ENCODE peak calls at places on chromosomes 11 and 22, in seven cellular contexts. N is ovary, U is heart left ventricle, O is kidney epithelial cell, C is K562, Q is AG04450, K is right atrium auricular region. F is an unnamed sample.
A peak's percentile ranks its signal among the peaks of the same experiment; 100 is the strongest.

GRCh38 chr11:129291556-129291955 is 84.1 kb upstream of the BARX2 start:
- DNase-seq in N (no peak), U (no peak), O (no peak), C (no peak), Q (no peak), K (no peak), F (no peak)

GRCh38 chr11:104799251-104799650 is 99.0 kb downstream of the CASP12 start:
- DNase-seq in N (no peak), U (no peak), O (no peak), C (no peak), Q (no peak), K (no peak), F (no peak)

GRCh38 chr11:70397983-70398833 is at the start of gene CTTN:
- DNase-seq in N (peak; percentile 88), U (peak; percentile 88), O (peak; percentile 28), C (peak; percentile 96), Q (peak; percentile 59), K (peak; percentile 81), F (peak; percentile 81)

GRCh38 chr11:123391646-123392348 is 38.3 kb upstream of the GRAMD1B start:
- DNase-seq in N (no peak), U (no peak), O (no peak), C (no peak), Q (no peak), K (no peak), F (no peak)

GRCh38 chr22:37030560-37031281 is 11.2 kb downstream of the MPST start:
- DNase-seq in N (no peak), U (no peak), O (no peak), C (no peak), Q (no peak), K (no peak), F (no peak)

GRCh38 chr11:69841859-69842698 is 22.9 kb upstream of the FGF3 start:
- DNase-seq in N (peak; percentile 2), U (no peak), O (no peak), C (peak; percentile 60), Q (no peak), K (no peak), F (no peak)

GRCh38 chr11:112182867-112183266 is 7.6 kb downstream of the BCO2 start:
- DNase-seq in N (no peak), U (no peak), O (no peak), C (no peak), Q (no peak), K (no peak), F (no peak)

GRCh38 chr11:117232911-117233409 is 489 bp downstream of the RNF214 start:
- DNase-seq in N (no peak), U (no peak), O (no peak), C (no peak), Q (no peak), K (peak; percentile 59), F (no peak)

GRCh38 chr11:8698917-8699441 is 16.4 kb downstream of the RPL27A start:
- DNase-seq in N (no peak), U (no peak), O (no peak), C (no peak), Q (no peak), K (no peak), F (no peak)

GRCh38 chr11:119367661-119368120 is 13.8 kb downstream of the USP2 start:
- DNase-seq in N (no peak), U (no peak), O (no peak), C (no peak), Q (no peak), K (no peak), F (no peak)

GRCh38 chr22:22357024-22357868 is 112.7 kb downstream of the VPREB1 start:
- DNase-seq in N (peak; percentile 75), U (peak; percentile 65), O (peak; percentile 26), C (peak; percentile 100), Q (peak; percentile 3), K (no peak), F (peak; percentile 80)

GRCh38 chr11:112780351-112781043 is 180.7 kb upstream of the NCAM1 start:
- DNase-seq in N (no peak), U (peak; percentile 65), O (no peak), C (no peak), Q (no peak), K (peak; percentile 86), F (peak; percentile 69)

GRCh38 chr22:42684462-42685195 is 35.4 kb upstream of the CYB5R3 start:
- DNase-seq in N (no peak), U (no peak), O (no peak), C (no peak), Q (no peak), K (no peak), F (no peak)

GRCh38 chr11:16347928-16348685 is 8.2 kb downstream of the SOX6 start:
- DNase-seq in N (no peak), U (no peak), O (no peak), C (no peak), Q (no peak), K (no peak), F (peak; percentile 55)

GRCh38 chr22:48881326-48881980 is 946.2 kb downstream of the BRD1 start:
- DNase-seq in N (no peak), U (peak; percentile 9), O (no peak), C (no peak), Q (no peak), K (no peak), F (no peak)

GRCh38 chr11:64216879-64217278 is 9.1 kb downstream of the TRPT1 start:
- DNase-seq in N (no peak), U (no peak), O (no peak), C (no peak), Q (no peak), K (no peak), F (no peak)

GRCh38 chr22:22593964-22594656 is 35.0 kb upstream of the PRAME start:
- DNase-seq in N (no peak), U (no peak), O (no peak), C (peak; percentile 100), Q (peak; percentile 11), K (no peak), F (peak; percentile 41)

GRCh38 chr11:132312616-132313210 is 942.3 kb downstream of the NTM start:
- DNase-seq in N (no peak), U (no peak), O (no peak), C (peak; percentile 39), Q (no peak), K (no peak), F (peak; percentile 20)

GRCh38 chr11:84720706-84721402 is 906.3 kb downstream of the DLG2 start:
- DNase-seq in N (peak; percentile 14), U (peak; percentile 23), O (no peak), C (no peak), Q (no peak), K (peak; percentile 58), F (no peak)

GRCh38 chr11:112795896-112796686 is 165.1 kb upstream of the NCAM1 start:
- DNase-seq in N (peak; percentile 36), U (no peak), O (peak; percentile 10), C (no peak), Q (no peak), K (no peak), F (no peak)

GRCh38 chr22:47092896-47093311 is 330.5 kb downstream of the TBC1D22A start:
- DNase-seq in N (no peak), U (no peak), O (no peak), C (no peak), Q (peak; percentile 30), K (no peak), F (peak; percentile 16)

GRCh38 chr11:120652705-120653335 is 141.3 kb downstream of the GRIK4 start:
- DNase-seq in N (no peak), U (no peak), O (no peak), C (no peak), Q (no peak), K (no peak), F (peak; percentile 5)

GRCh38 chr11:106998126-106998525 is 20.1 kb downstream of the GUCY1A2 start:
- DNase-seq in N (no peak), U (no peak), O (no peak), C (no peak), Q (no peak), K (no peak), F (no peak)

GRCh38 chr11:8863838-8864237 is 47.2 kb upstream of the AKIP1 start:
- DNase-seq in N (no peak), U (no peak), O (no peak), C (no peak), Q (no peak), K (no peak), F (peak; percentile 83)

GRCh38 chr11:83816572-83817187 is 530.5 kb upstream of the CCDC90B start:
- DNase-seq in N (no peak), U (no peak), O (no peak), C (peak; percentile 15), Q (no peak), K (no peak), F (peak; percentile 22)

GRCh38 chr11:62143727-62144126 is 19.9 kb downstream of the INCENP start:
- DNase-seq in N (no peak), U (no peak), O (no peak), C (no peak), Q (no peak), K (peak; percentile 30), F (no peak)
- TF ChIP-seq CTCF in N (no peak), U (no peak), O (no peak), C (no peak), Q (peak; percentile 23), K (no peak), F (no peak)

GRCh38 chr22:50242406-50242949 is 2.3 kb downstream of the TUBGCP6 start:
- DNase-seq in N (no peak), U (no peak), O (no peak), C (no peak), Q (no peak), K (no peak), F (no peak)
- H3K4me3 ChIP-seq in N (peak overlapping the region; percentile 71), U (peak overlapping the region; percentile 84), O (peak overlapping the region; percentile 21), C (peak overlapping the region; percentile 76), Q (peak overlapping the region; percentile 47), K (peak overlapping the region; percentile 96), F (peak overlapping the region; percentile 94)

DNA sequence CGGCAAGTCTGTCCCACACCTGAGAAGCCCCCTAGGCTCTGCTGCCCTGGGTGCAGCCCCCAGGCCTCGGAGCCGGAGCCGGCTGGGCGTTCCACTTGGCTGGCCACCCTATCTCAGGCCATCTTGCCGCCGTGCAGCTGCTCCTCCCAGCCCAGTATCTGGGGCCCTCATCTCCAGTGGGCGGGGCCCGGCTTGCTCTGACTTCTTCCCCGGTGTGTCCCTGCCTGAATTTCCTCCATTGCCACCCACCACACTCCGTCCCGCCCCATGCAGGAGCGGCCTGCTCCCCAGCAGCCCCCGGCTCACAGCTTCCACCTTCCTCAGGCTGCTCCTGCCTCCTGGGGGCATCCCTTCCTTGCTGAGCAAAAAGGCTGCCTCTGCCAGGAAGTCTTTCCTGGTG is 46.6 kb downstream of the WNT7B start:
- DNase-seq in N (no peak), U (no peak), O (no peak), C (peak; percentile 67), Q (no peak), K (no peak), F (no peak)
- TF ChIP-seq CTCF in N (no peak), U (no peak), O (no peak), C (no peak), Q (no peak), K (no peak), F (no peak)

GRCh38 chr11:43579171-43579918 is 101.2 kb upstream of the HSD17B12 start:
- DNase-seq in N (no peak), U (no peak), O (no peak), C (peak; percentile 41), Q (no peak), K (no peak), F (peak; percentile 59)

GRCh38 chr11:43579919-43580276 is 100.6 kb upstream of the HSD17B12 start:
- DNase-seq in N (no peak), U (no peak), O (no peak), C (peak; percentile 17), Q (no peak), K (no peak), F (no peak)

GRCh38 chr11:43582024-43582836 is 98.3 kb upstream of the HSD17B12 start:
- DNase-seq in N (no peak), U (no peak), O (no peak), C (no peak), Q (no peak), K (no peak), F (no peak)

GRCh38 chr11:43581370-43582023 is 99.0 kb upstream of the HSD17B12 start:
- DNase-seq in N (no peak), U (no peak), O (no peak), C (no peak), Q (no peak), K (no peak), F (no peak)

GRCh38 chr11:43580735-43581369 is 99.7 kb upstream of the HSD17B12 start:
- DNase-seq in N (no peak), U (no peak), O (no peak), C (peak; percentile 64), Q (no peak), K (no peak), F (no peak)
- H3K4me3 ChIP-seq in N (no peak overlapping the region), U (peak overlapping the region; percentile 43), O (no peak overlapping the region), C (peak overlapping the region; percentile 16), Q (peak overlapping the region; percentile 25), K (peak overlapping the region; percentile 37), F (no peak overlapping the region)